ENCODE peak calls at places on chromosomes 1 and 21, in five cellular contexts. U is GM13977; M is endothelial cell; G is adrenal gland; D is Jurkat, Clone E6-1. Q is an unnamed sample.

GRCh38 chr21:15793109-15793508 is 63.3 kb downstream of the USP25 start:
- DNase-seq in U (no peak), M (no peak), G (no peak), D (no peak), Q (no peak)

GRCh38 chr1:8134546-8135235 is 108.6 kb upstream of the ERRFI1 start:
- DNase-seq in U (no peak), M (no peak), G (no peak), D (no peak), Q (no peak)

GRCh38 chr1:228270032-228270431 is 62.2 kb downstream of the OBSCN start:
- DNase-seq in U (no peak), M (no peak), G (no peak), D (no peak), Q (no peak)

GRCh38 chr1:199089393-199090122 is 450.7 kb downstream of the PTPRC start:
- DNase-seq in U (peak), M (no peak), G (no peak), D (peak), Q (no peak)

GRCh38 chr21:41387824-41388223 is 26.0 kb downstream of the MX2 start:
- DNase-seq in U (no peak), M (no peak), G (no peak), D (no peak), Q (no peak)

GRCh38 chr21:16071082-16071481 is 341.3 kb downstream of the USP25 start:
- DNase-seq in U (no peak), M (no peak), G (no peak), D (no peak), Q (no peak)

GRCh38 chr1:35807614-35808375 is at the start of gene AGO4:
- DNase-seq in U (peak), M (peak), G (peak), D (no peak), Q (peak)

GRCh38 chr1:228964178-228964819 is 229.0 kb downstream of the RHOU start:
- DNase-seq in U (no peak), M (no peak), G (no peak), D (no peak), Q (no peak)

GRCh38 chr21:41835711-41836154 is 43.4 kb downstream of the PRDM15 start:
- DNase-seq in U (no peak), M (no peak), G (no peak), D (no peak), Q (no peak)

GRCh38 chr1:228001738-228002535 is 4.9 kb upstream of the WNT3A start:
- DNase-seq in U (no peak), M (no peak), G (peak), D (no peak), Q (no peak)

GRCh38 chr21:46124083-46124925 is 26.4 kb downstream of the COL6A2 start:
- DNase-seq in U (no peak), M (peak), G (peak), D (no peak), Q (no peak)

GRCh38 chr1:55716151-55716550 is 501.0 kb upstream of the USP24 start:
- DNase-seq in U (no peak), M (no peak), G (no peak), D (no peak), Q (no peak)

GRCh38 chr1:172163479-172164215 is 256.8 kb upstream of the C1orf105 start:
- DNase-seq in U (no peak), M (no peak), G (no peak), D (no peak), Q (no peak)

GRCh38 chr1:171934664-171935063 is 93.4 kb downstream of the DNM3 start:
- DNase-seq in U (no peak), M (no peak), G (no peak), D (no peak), Q (no peak)

GRCh38 chr1:186540521-186540920 is 79.6 kb upstream of the PDC start:
- DNase-seq in U (no peak), M (no peak), G (no peak), D (no peak), Q (no peak)

GRCh38 chr1:82269466-82269865 is 468.7 kb downstream of the ADGRL2 start:
- DNase-seq in U (no peak), M (no peak), G (no peak), D (no peak), Q (no peak)

GRCh38 chr1:221768444-221769066 is 26.7 kb upstream of the DUSP10 start:
- DNase-seq in U (no peak), M (no peak), G (no peak), D (no peak), Q (no peak)

GRCh38 chr1:32869844-32870614 is 683 bp downstream of the FNDC5 start:
- DNase-seq in U (no peak), M (no peak), G (no peak), D (no peak), Q (no peak)

GRCh38 chr1:92958203-92958970 is 2.9 kb downstream of the DIPK1A start:
- DNase-seq in U (no peak), M (no peak), G (no peak), D (no peak), Q (no peak)

Q was measured in iPS DF 19.7.